ENCODE peak calls at places on chromosomes 3 and 15, in seven cellular contexts. B is breast epithelium, A is progenitor cell of endocrine pancreas, F is heart right ventricle, N is dorsolateral prefrontal cortex, X is cardiac muscle cell, D is MM.1S. K is an unnamed sample.

GRCh38 chr15:59210186-59210585 is 3.5 kb downstream of the LDHAL6B start:
- DNase-seq in X (no peak), B (no peak), N (no peak), D (no peak), A (no peak), F (no peak), K (no peak)

GRCh38 chr3:58469096-58469495 is 22.8 kb upstream of the KCTD6 start:
- DNase-seq in A (no peak), F (no peak), D (no peak), B (no peak), X (no peak), N (no peak), K (no peak)

GRCh38 chr15:73930371-73930770 is 4.1 kb downstream of the LOXL1 start:
- DNase-seq in N (no peak), X (peak; percentile 84), A (no peak), F (no peak), B (no peak), D (no peak), K (no peak)

GRCh38 chr15:48395532-48396011 is 64.3 kb downstream of the DUT start:
- DNase-seq in F (peak; percentile 33), D (no peak), B (peak; percentile 30), X (no peak), A (no peak), N (no peak), K (no peak)

GRCh38 chr15:25136119-25136518 is 181.3 kb downstream of the SNRPN start:
- DNase-seq in D (no peak), X (peak; percentile 11), F (no peak), A (no peak), B (no peak), N (no peak), K (no peak)

GRCh38 chr3:187165144-187165543 is 25.8 kb upstream of the RPL39L start:
- DNase-seq in D (peak; percentile 85), A (peak; percentile 19), N (no peak), F (peak; percentile 45), B (no peak), X (peak; percentile 73), K (peak; percentile 51)

GRCh38 chr15:62945063-62945462 is 97.5 kb upstream of the TPM1 start:
- DNase-seq in F (no peak), N (no peak), X (no peak), A (no peak), B (no peak), D (no peak), K (no peak)

GRCh38 chr15:69904296-69904560 is 193.5 kb downstream of the TLE3 start:
- DNase-seq in A (no peak), X (no peak), B (no peak), F (no peak), N (no peak), D (no peak), K (no peak)

GRCh38 chr3:124032351-124032880 is 40.5 kb upstream of the ROPN1 start:
- DNase-seq in B (peak; percentile 67), F (peak; percentile 84), D (no peak), X (peak; percentile 58), A (no peak), N (no peak), K (no peak)

GRCh38 chr15:99101501-99101900 is 3.4 kb upstream of the SYNM start:
- DNase-seq in F (no peak), B (no peak), N (no peak), A (no peak), D (no peak), X (no peak), K (no peak)

GRCh38 chr3:126550488-126551051 is 8.2 kb downstream of the C3orf22 start:
- DNase-seq in X (no peak), D (no peak), B (no peak), F (no peak), N (peak; percentile 16), A (peak; percentile 7), K (no peak)

GRCh38 chr3:99114565-99115291 is 213.2 kb upstream of the DCBLD2 start:
- DNase-seq in N (no peak), A (no peak), B (no peak), D (no peak), X (peak; percentile 80), F (no peak), K (no peak)

GRCh38 chr3:45567730-45568172 is 26.8 kb upstream of the LIMD1 start:
- DNase-seq in F (no peak), X (no peak), B (no peak), D (peak; percentile 88), A (no peak), N (no peak), K (peak; percentile 73)

GRCh38 chr3:176919836-176920760 is 277.2 kb downstream of the TBL1XR1 start:
- DNase-seq in B (no peak), A (no peak), F (no peak), D (no peak), N (no peak), X (peak; percentile 66), K (no peak)

GRCh38 chr15:79919749-79920511 is 23.1 kb upstream of the MTHFS start:
- DNase-seq in F (no peak), D (no peak), B (no peak), N (no peak), X (no peak), A (no peak), K (no peak)

DNA sequence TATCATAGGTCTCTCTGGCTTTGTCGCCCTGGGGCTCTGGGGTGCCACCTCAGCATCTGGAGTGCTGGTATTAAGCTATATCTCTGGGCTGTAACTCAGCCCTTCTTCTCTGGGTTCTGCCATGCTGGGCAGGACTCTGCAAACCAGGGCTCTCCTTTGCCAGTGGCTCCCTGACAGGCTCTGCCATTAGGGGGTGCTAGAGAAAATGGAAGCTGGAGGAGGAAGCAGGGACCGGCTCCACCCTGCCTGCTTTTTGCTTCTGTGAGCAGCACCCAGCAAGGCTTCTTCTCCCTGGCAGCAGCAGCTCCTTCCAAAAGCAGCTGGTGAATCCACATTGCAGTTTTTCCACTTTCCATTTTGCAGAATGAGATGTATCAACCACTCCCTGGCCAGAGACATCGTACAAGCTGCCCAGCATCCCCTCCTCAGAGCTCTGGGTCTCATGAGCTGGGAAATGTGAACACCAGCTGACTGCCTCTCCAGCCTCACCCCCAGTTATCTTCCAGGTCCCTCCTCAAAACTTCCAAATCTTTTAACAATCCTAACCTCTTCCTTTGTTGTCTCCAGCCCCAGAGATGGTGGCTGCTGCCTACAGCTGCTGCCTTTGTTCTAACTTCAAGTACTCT is 165.0 kb downstream of the ABHD5 start:
- DNase-seq in N (peak; percentile 62), F (peak; percentile 40), B (no peak), D (peak; percentile 55), A (peak; percentile 35), X (peak; percentile 78), K (peak; percentile 55)
- TF ChIP-seq CTCF in N (peak; percentile 52), F (peak; percentile 59), B (peak; percentile 30), D (peak; percentile 79), A (peak; percentile 61), X (peak; percentile 94), K (peak; percentile 83)

DNA sequence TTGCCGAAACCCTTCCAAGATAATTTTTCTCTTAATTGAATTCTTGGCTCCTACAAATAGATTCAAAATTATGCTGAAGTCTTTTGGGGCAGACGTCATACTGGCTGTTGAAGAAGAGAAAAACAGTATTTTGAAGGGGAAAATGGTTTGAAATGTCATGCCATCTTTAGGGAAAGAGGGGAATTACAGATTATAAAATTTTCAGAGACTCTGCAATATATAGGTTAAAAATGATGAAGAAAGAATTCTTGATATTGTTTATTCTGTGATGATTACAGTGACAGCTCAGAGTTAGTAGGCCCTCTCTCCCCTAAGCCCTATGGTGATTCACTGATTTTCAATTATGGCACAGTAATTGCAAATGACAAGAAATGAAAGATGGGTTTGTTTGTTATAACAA is 86.1 kb downstream of the CGNL1 start:
- DNase-seq in X (peak; percentile 42), N (no peak), F (no peak), B (no peak), D (no peak), A (no peak), K (no peak)
- TF ChIP-seq CTCF in X (peak; percentile 37), N (peak; percentile 34), F (peak; percentile 36), B (peak; percentile 12), D (no peak), A (no peak), K (no peak)

GRCh38 chr3:38528457-38528856 is 32.3 kb downstream of the EXOG start:
- DNase-seq in X (no peak), B (no peak), D (peak; percentile 26), N (no peak), A (no peak), F (no peak), K (no peak)
- TF ChIP-seq CTCF in X (no peak), B (no peak), D (peak; percentile 42), N (no peak), A (peak; percentile 17), F (peak; percentile 37), K (peak; percentile 21)

GRCh38 chr15:51284871-51285270 is 53.5 kb downstream of the CYP19A1 start:
- DNase-seq in A (no peak), N (no peak), D (no peak), F (no peak), X (no peak), B (no peak), K (no peak)

GRCh38 chr15:51280838-51281237 is 57.6 kb downstream of the CYP19A1 start:
- DNase-seq in N (no peak), A (no peak), X (no peak), F (no peak), D (no peak), B (no peak), K (no peak)

GRCh38 chr15:51277085-51277484 is 61.3 kb downstream of the CYP19A1 start:
- DNase-seq in F (no peak), A (no peak), N (no peak), B (no peak), X (no peak), D (no peak), K (no peak)

GRCh38 chr15:51283026-51283425 is 55.4 kb downstream of the CYP19A1 start:
- DNase-seq in D (peak; percentile 69), X (no peak), B (no peak), A (no peak), N (no peak), F (no peak), K (peak; percentile 31)

GRCh38 chr15:51281368-51281967 is 56.9 kb downstream of the CYP19A1 start:
- DNase-seq in N (peak; percentile 79), B (no peak), X (peak; percentile 76), A (peak; percentile 25), D (peak; percentile 34), F (peak; percentile 64), K (peak; percentile 69)
- TF ChIP-seq CTCF in N (peak; percentile 73), B (no peak), X (peak; percentile 88), A (peak; percentile 67), D (peak; percentile 59), F (peak; percentile 83), K (peak; percentile 82)